ENCODE peak calls at places on chromosomes 5 and 9, in ten cellular contexts. C is transverse colon; S is hepatocyte; P is mucosa of descending colon; M is sigmoid colon; T is naive thymus-derived CD4-positive, alpha-beta T cell; L is uterus; Q is heart left ventricle; I is breast epithelium; G is lower lobe of right lung. W is an unnamed sample. For H3K4me1, the result is how much of the 10 kb centered on the place peaks cover.

GRCh38 chr5:172672696-172673095 is 31.6 kb downstream of the NEURL1B start:
- DNase-seq in L (no peak), Q (no peak), T (no peak), I (no peak), C (no peak), M (no peak), G (no peak), S (no peak), P (no peak), W (no peak)

GRCh38 chr9:77521091-77521490 is 127.0 kb downstream of the GNA14 start:
- DNase-seq in I (no peak), L (peak), S (no peak), Q (peak), G (no peak), P (no peak), M (peak), T (no peak), C (no peak), W (no peak)

GRCh38 chr5:132026516-132027008 is 15.1 kb upstream of the ACSL6 start:
- DNase-seq in S (no peak), T (peak), G (no peak), I (no peak), C (no peak), Q (no peak), M (no peak), P (peak), L (no peak), W (no peak)

GRCh38 chr5:169880012-169880673 is 100.2 kb downstream of the INSYN2B start:
- DNase-seq in S (no peak), Q (no peak), I (no peak), L (no peak), P (no peak), G (no peak), T (no peak), C (no peak), M (no peak), W (no peak)

GRCh38 chr5:146878471-146879172 is at the start of gene PPP2R2B:
- DNase-seq in T (peak), C (peak), Q (peak), G (peak), P (peak), I (no peak), L (peak), M (peak), S (peak), W (no peak)

GRCh38 chr5:135269828-135270545 is 129.0 kb downstream of the MACROH2A1 start:
- DNase-seq in T (no peak), Q (no peak), C (no peak), L (peak), M (no peak), S (peak), P (no peak), G (no peak), I (no peak), W (no peak)

GRCh38 chr9:129252937-129253819 is 75.1 kb upstream of the IER5L start:
- DNase-seq in I (no peak), C (no peak), S (no peak), P (no peak), Q (peak), L (peak), T (no peak), G (peak), M (no peak), W (no peak)

GRCh38 chr5:75622564-75622963 is 11.3 kb downstream of the ANKDD1B start:
- DNase-seq in S (peak), P (peak), C (peak), I (no peak), G (no peak), T (no peak), M (no peak), L (no peak), Q (no peak), W (no peak)

GRCh38 chr5:96629774-96630173 is 32.4 kb upstream of the CAST start:
- DNase-seq in T (no peak), C (no peak), S (no peak), Q (no peak), I (peak), M (no peak), P (no peak), G (no peak), L (no peak), W (no peak)

GRCh38 chr5:56247596-56247995 is 14.5 kb upstream of the ANKRD55 start:
- DNase-seq in I (no peak), T (no peak), C (no peak), G (no peak), Q (no peak), M (no peak), L (no peak), S (no peak), P (no peak), W (no peak)

GRCh38 chr5:180523629-180524466 is 29.7 kb downstream of the CNOT6 start:
- DNase-seq in M (no peak), T (no peak), L (no peak), S (peak), P (no peak), G (no peak), C (no peak), Q (no peak), I (no peak), W (no peak)

GRCh38 chr5:72107874-72108199 is 562 bp downstream of the MAP1B start:
- DNase-seq in M (no peak), Q (peak), S (peak), G (no peak), L (peak), I (no peak), C (no peak), T (no peak), P (peak), W (no peak)

GRCh38 chr5:32004404-32004803 is 169.7 kb downstream of the GOLPH3 start:
- DNase-seq in P (no peak), L (no peak), T (no peak), I (no peak), M (no peak), S (no peak), Q (no peak), C (no peak), G (no peak), W (no peak)

GRCh38 chr5:119470105-119470763 is 17.9 kb downstream of the HSD17B4 start:
- DNase-seq in L (no peak), G (no peak), M (no peak), S (no peak), P (no peak), Q (no peak), C (no peak), T (no peak), I (no peak), W (no peak)

GRCh38 chr5:66653380-66653779 is 57.2 kb downstream of the MAST4 start:
- DNase-seq in S (peak), M (no peak), T (no peak), Q (no peak), P (no peak), C (no peak), I (no peak), G (no peak), L (no peak), W (no peak)

GRCh38 chr9:89750117-89750551 is 145.3 kb downstream of the GADD45G start:
- DNase-seq in M (no peak), S (no peak), G (no peak), P (no peak), T (no peak), L (peak), Q (peak), I (no peak), C (no peak), W (no peak)

GRCh38 chr9:121750715-121751623 is 99.5 kb downstream of the DAB2IP start:
- DNase-seq in Q (no peak), G (no peak), M (no peak), C (no peak), L (no peak), I (peak), T (no peak), S (no peak), P (no peak), W (no peak)

GRCh38 chr5:137446611-137447010 is 52.5 kb downstream of the SPOCK1 start:
- DNase-seq in Q (no peak), C (no peak), I (no peak), G (no peak), T (no peak), S (no peak), P (no peak), M (no peak), L (no peak), W (no peak)

GRCh38 chr5:76953551-76954382 is 922 bp downstream of the CRHBP start:
- DNase-seq in T (no peak), C (no peak), S (peak), P (no peak), Q (no peak), G (no peak), I (no peak), M (no peak), L (no peak), W (no peak)

GRCh38 chr9:117936185-117936758 is 232.1 kb downstream of the TLR4 start:
- DNase-seq in I (no peak), Q (no peak), L (no peak), M (no peak), T (no peak), G (no peak), S (no peak), C (no peak), P (peak), W (no peak)

GRCh38 chr9:109108318-109108717 is 11.4 kb downstream of the TMEM245 start:
- DNase-seq in Q (no peak), I (no peak), G (no peak), C (no peak), T (no peak), P (no peak), S (no peak), M (no peak), L (no peak), W (no peak)

GRCh38 chr5:43685271-43685950 is 82.4 kb downstream of the NNT start:
- DNase-seq in Q (no peak), T (no peak), M (no peak), G (no peak), I (no peak), P (no peak), L (no peak), C (no peak), S (no peak), W (no peak)

GRCh38 chr9:114552716-114553115 is 34.9 kb upstream of the ATP6V1G1 start:
- DNase-seq in I (no peak), L (no peak), S (no peak), Q (no peak), M (no peak), T (no peak), P (no peak), G (no peak), C (no peak), W (no peak)

GRCh38 chr5:61327761-61328753 is 4.0 kb upstream of the ZSWIM6 start:
- DNase-seq in M (no peak), P (no peak), S (peak), G (no peak), I (no peak), C (no peak), T (no peak), L (no peak), Q (no peak), W (no peak)

GRCh38 chr5:130074820-130075219 is 170.6 kb downstream of the CHSY3 start:
- DNase-seq in C (no peak), Q (no peak), T (no peak), G (no peak), P (no peak), M (no peak), I (no peak), L (no peak), S (no peak), W (no peak)

GRCh38 chr5:148151872-148152271 is 16.5 kb upstream of the SPINK14 start:
- DNase-seq in S (no peak), L (no peak), M (no peak), Q (no peak), T (no peak), G (no peak), P (no peak), I (no peak), C (no peak), W (no peak)

GRCh38 chr5:31083364-31083763 is 110.1 kb upstream of the CDH6 start:
- DNase-seq in Q (no peak), P (no peak), L (no peak), I (no peak), M (no peak), C (no peak), G (no peak), S (no peak), T (no peak), W (no peak)

GRCh38 chr9:13461588-13461987 is 182.1 kb upstream of the MPDZ start:
- DNase-seq in L (no peak), M (no peak), C (no peak), P (no peak), G (no peak), I (no peak), T (no peak), Q (no peak), S (no peak), W (no peak)

GRCh38 chr9:114291064-114291474 is 31.8 kb upstream of the ORM1 start:
- DNase-seq in L (peak), P (peak), T (peak), M (peak), S (peak), C (peak), G (peak), I (peak), Q (peak), W (peak)

GRCh38 chr9:130932220-130933069 is 6.6 kb downstream of the FIBCD1 start:
- DNase-seq in M (no peak), C (no peak), Q (peak), G (no peak), S (peak), T (no peak), P (no peak), I (no peak), L (no peak), W (no peak)

GRCh38 chr5:109365653-109366052 is 44.1 kb downstream of the PJA2 start:
- DNase-seq in I (no peak), Q (no peak), T (no peak), G (no peak), M (no peak), L (no peak), C (no peak), P (no peak), S (no peak), W (no peak)

GRCh38 chr9:73470766-73471165 is 319.1 kb downstream of the ANXA1 start:
- DNase-seq in C (no peak), M (no peak), P (no peak), L (no peak), S (no peak), I (no peak), T (no peak), G (no peak), Q (no peak), W (no peak)

GRCh38 chr5:72355706-72356299 is 35.6 kb downstream of the PTCD2 start:
- DNase-seq in Q (no peak), T (no peak), C (peak), L (no peak), M (no peak), G (no peak), I (no peak), P (peak), S (peak), W (no peak)

GRCh38 chr9:111798786-111799185 is 4.0 kb upstream of the SHOC1 start:
- DNase-seq in M (no peak), P (no peak), G (no peak), I (no peak), C (no peak), L (no peak), S (no peak), T (no peak), Q (no peak), W (no peak)

GRCh38 chr9:136429683-136430590 is 9.7 kb downstream of the INPP5E start:
- DNase-seq in I (no peak), G (no peak), L (no peak), M (no peak), T (no peak), C (no peak), S (no peak), P (no peak), Q (no peak), W (no peak)
- H3K4me1 ChIP-seq in I (under half), G (under half), L (under half), M (under half), T (under half), C (under half), S (under half), P (under half), Q (under half), W (under half)

DNA sequence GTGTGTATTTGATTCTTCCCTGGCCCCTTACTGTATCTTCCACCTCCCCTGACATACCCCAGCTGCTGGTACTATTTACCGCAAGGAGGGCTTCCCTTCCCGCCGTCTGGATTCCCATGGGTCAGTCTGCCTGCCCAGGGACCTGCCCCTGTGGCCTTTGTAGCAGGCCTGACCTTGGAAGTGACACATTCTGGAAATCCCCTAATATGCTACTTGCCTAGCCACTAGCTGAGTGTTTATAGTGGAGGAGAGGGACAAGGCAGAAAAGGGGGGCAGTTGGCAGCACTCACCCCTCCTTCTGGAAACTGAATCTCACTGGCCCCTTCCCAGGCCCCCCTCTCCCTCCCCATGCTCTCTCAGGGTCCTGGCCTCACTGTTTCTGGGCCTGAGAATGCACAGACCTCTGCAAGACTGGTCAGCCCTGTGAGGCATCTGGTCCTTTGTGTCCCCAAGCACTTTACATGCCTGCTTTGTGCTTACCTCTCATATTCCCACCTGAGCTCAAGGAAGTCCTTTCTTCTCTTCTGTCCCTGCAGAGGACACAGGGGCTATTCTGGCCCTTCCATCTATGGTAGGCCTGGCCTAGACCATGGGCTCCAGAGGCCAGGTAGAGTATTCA is 8.2 kb upstream of the CCL21 start:
- DNase-seq in T (no peak), P (no peak), G (no peak), Q (no peak), L (no peak), S (no peak), I (no peak), M (no peak), C (no peak), W (no peak)
- H3K4me1 ChIP-seq in T (under half), P (under half), G (under half), Q (under half), L (under half), S (under half), I (under half), M (under half), C (under half), W (under half)

GRCh38 chr9:124137009-124137943 is 120.5 kb upstream of the NEK6 start:
- DNase-seq in I (no peak), P (no peak), T (no peak), M (no peak), L (no peak), S (no peak), C (peak), Q (no peak), G (no peak), W (peak)

GRCh38 chr9:124134526-124134925 is 123.0 kb downstream of the LHX2 start:
- DNase-seq in L (no peak), I (no peak), Q (no peak), C (no peak), T (no peak), G (no peak), M (no peak), P (no peak), S (no peak), W (peak)

GRCh38 chr9:124133752-124134151 is 122.2 kb downstream of the LHX2 start:
- DNase-seq in Q (no peak), T (no peak), M (no peak), C (peak), I (no peak), S (no peak), G (peak), L (no peak), P (peak), W (peak)

GRCh38 chr9:124137944-124138335 is 119.8 kb upstream of the NEK6 start:
- DNase-seq in I (no peak), G (no peak), L (no peak), T (no peak), M (no peak), C (no peak), Q (no peak), S (no peak), P (no peak), W (no peak)

GRCh38 chr9:124135813-124136365 is 121.9 kb upstream of the NEK6 start:
- DNase-seq in C (no peak), L (no peak), M (no peak), S (no peak), Q (no peak), G (no peak), I (no peak), T (no peak), P (no peak), W (no peak)
- H3K4me1 ChIP-seq in C (under half), L (under half), M (under half), S (under half), Q (under half), G (under half), I (under half), T (under half), P (under half), W (under half)

GRCh38 chr9:24497671-24498070 is 48.0 kb downstream of the IZUMO3 start:
- DNase-seq in T (no peak), P (no peak), C (no peak), L (no peak), S (no peak), G (no peak), Q (no peak), M (no peak), I (no peak), W (no peak)

GRCh38 chr9:24500761-24501160 is 44.9 kb downstream of the IZUMO3 start:
- DNase-seq in Q (no peak), M (no peak), L (no peak), C (no peak), S (no peak), G (no peak), T (no peak), P (no peak), I (no peak), W (no peak)

GRCh38 chr9:24502548-24502947 is 43.1 kb downstream of the IZUMO3 start:
- DNase-seq in P (no peak), T (no peak), M (no peak), G (no peak), Q (no peak), I (no peak), S (no peak), L (no peak), C (no peak), W (no peak)

GRCh38 chr9:24504521-24504920 is 41.2 kb downstream of the IZUMO3 start:
- DNase-seq in Q (no peak), G (no peak), T (no peak), L (no peak), M (peak), I (no peak), P (no peak), C (no peak), S (no peak), W (no peak)

DNA sequence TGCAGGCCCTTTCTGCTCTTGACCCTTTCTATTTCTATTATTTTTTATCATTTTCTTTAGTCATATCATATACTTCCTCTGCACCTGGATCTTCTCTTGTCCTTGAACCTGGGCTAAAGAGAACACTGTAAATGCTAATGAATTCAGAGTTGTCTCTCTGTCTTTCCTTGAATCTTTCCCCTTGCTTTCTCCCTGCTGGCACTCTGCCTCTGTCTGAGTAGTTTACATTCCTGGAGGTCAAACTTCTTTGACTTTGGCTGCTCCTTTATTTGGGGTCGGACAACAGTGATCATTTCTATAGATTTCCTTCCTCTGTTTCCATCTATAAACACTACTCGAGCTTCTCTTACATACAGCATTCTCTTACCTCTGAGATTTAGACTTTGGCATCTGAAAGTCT is 47.1 kb downstream of the IZUMO3 start:
- DNase-seq in I (no peak), G (no peak), Q (no peak), M (no peak), C (no peak), T (no peak), S (no peak), P (no peak), L (no peak), W (no peak)
- H3K4me1 ChIP-seq in I (under half), G (under half), Q (under half), M (under half), C (under half), T (under half), S (under half), P (under half), L (under half), W (under half)

DNA sequence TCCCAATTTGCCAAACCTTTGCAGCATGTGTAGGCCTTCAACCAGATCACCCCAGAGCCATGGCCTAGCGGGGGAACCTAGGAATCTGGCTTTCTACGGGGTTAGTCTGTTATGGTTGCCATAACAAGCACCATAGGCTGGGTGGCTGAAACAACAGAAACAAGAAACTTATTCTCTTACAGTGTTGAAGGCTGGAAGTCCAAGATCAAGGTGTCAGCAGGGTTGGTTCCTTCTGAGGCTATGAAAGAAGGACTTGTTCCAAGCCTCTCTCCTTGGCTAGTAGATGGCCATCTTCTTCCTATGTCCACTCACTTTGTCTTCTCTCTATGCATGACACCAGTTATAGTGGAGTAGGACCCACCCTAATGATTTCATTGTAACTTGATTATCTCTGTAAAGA is 6.1 kb downstream of the FGF1 start:
- DNase-seq in G (no peak), Q (no peak), L (no peak), M (no peak), I (no peak), C (no peak), S (no peak), T (no peak), P (no peak), W (no peak)
- H3K4me1 ChIP-seq in G (under half), Q (under half), L (under half), M (under half), I (under half), C (under half), S (under half), T (under half), P (under half), W (under half)

W was measured in suprapubic skin.